ENCODE peak calls at places on chromosomes 13 and 19, in eight cellular contexts. Y is germinal center; G is amniotic stem cell; H is body of pancreas; T is activated naive CD4-positive, alpha-beta T cell treated with anti-CD3 and anti-CD28 coated beads, Interleukin-2, amount 50 U/mL, for 72 hours; U is kidney epithelial cell; S is stimulated activated CD4-positive, alpha-beta T cell treated with anti-CD3 and anti-CD28 coated beads, Interleukin-4, amount 100 ng/mL, for 48 hours; D is T1000. N is an unnamed sample.

GRCh38 chr13:63517376-63517775 is 2101.7 kb upstream of the PCDH20 start:
- DNase-seq in Y (no peak), G (no peak), H (no peak), T (no peak), U (no peak), S (no peak), D (no peak), N (no peak)

GRCh38 chr19:10946964-10947657 is 13.7 kb upstream of the SMARCA4 start:
- DNase-seq in Y (no peak), G (no peak), H (no peak), T (no peak), U (no peak), S (no peak), D (no peak), N (peak)

GRCh38 chr13:39776439-39776838 is 121.0 kb downstream of the COG6 start:
- DNase-seq in Y (no peak), G (no peak), H (no peak), T (peak), U (peak), S (no peak), D (no peak), N (no peak)

GRCh38 chr13:113022391-113023216 is 53.6 kb downstream of the MCF2L start:
- DNase-seq in Y (no peak), G (no peak), H (no peak), T (no peak), U (no peak), S (no peak), D (no peak), N (no peak)

GRCh38 chr13:30172593-30173300 is 134.6 kb downstream of the KATNAL1 start:
- DNase-seq in Y (no peak), G (no peak), H (no peak), T (no peak), U (peak), S (no peak), D (no peak), N (no peak)

GRCh38 chr13:110073982-110074381 is 233.0 kb downstream of the COL4A1 start:
- DNase-seq in Y (no peak), G (no peak), H (no peak), T (no peak), U (no peak), S (no peak), D (no peak), N (no peak)

GRCh38 chr13:64457976-64458375 is 2772.2 kb downstream of the PCDH9 start:
- DNase-seq in Y (no peak), G (peak), H (no peak), T (no peak), U (no peak), S (no peak), D (no peak), N (peak)

GRCh38 chr19:3620145-3620816 is 6.3 kb downstream of the CACTIN start:
- DNase-seq in Y (no peak), G (no peak), H (no peak), T (no peak), U (no peak), S (no peak), D (no peak), N (no peak)

GRCh38 chr13:90107658-90108057 is 1239.8 kb upstream of the MIR17HG start:
- DNase-seq in Y (no peak), G (no peak), H (no peak), T (no peak), U (no peak), S (no peak), D (no peak), N (no peak)

GRCh38 chr19:12994701-12995595 is at the start of gene NFIX:
- DNase-seq in Y (peak), G (peak), H (peak), T (peak), U (no peak), S (no peak), D (peak), N (no peak)